ENCODE peak calls at places on chromosomes 16 and 17, in four cellular contexts. N is stomach, B is mesendoderm, X is lung. F is an unnamed sample.

GRCh38 chr17:63249256-63250006 is 196.7 kb downstream of the CYB561 start:
- DNase-seq in N (no peak), B (no peak), X (no peak), F (no peak)

GRCh38 chr17:61397086-61397842 is 2.4 kb upstream of the TBX2 start:
- DNase-seq in N (no peak), B (peak; percentile 65), X (no peak), F (no peak)

GRCh38 chr16:56350491-56351405 is 74.6 kb downstream of the AMFR start:
- DNase-seq in N (no peak), B (no peak), X (no peak), F (no peak)

GRCh38 chr16:87575027-87575804 is 27.1 kb upstream of the JPH3 start:
- DNase-seq in N (no peak), B (peak; percentile 85), X (no peak), F (no peak)

GRCh38 chr16:89167425-89167941 is 4.1 kb upstream of the CDH15 start:
- DNase-seq in N (peak; percentile 90), B (peak; percentile 95), X (peak; percentile 84), F (peak; percentile 80)

GRCh38 chr16:52389045-52389444 is 157.9 kb downstream of the TOX3 start:
- DNase-seq in N (no peak), B (no peak), X (no peak), F (no peak)

GRCh38 chr16:4370570-4371480 is 823 bp upstream of the VASN start:
- DNase-seq in N (no peak), B (no peak), X (peak; percentile 67), F (no peak)

GRCh38 chr16:83137326-83137770 is 510.6 kb downstream of the CDH13 start:
- DNase-seq in N (peak; percentile 28), B (no peak), X (no peak), F (no peak)

GRCh38 chr17:13862341-13862740 is 207.0 kb upstream of the COX10 start:
- DNase-seq in N (no peak), B (no peak), X (no peak), F (no peak)

GRCh38 chr17:17635126-17635525 is 43.6 kb upstream of the PEMT start:
- DNase-seq in N (no peak), B (no peak), X (no peak), F (no peak)

GRCh38 chr16:87931504-87931903 is 4.8 kb downstream of the CA5A start:
- DNase-seq in N (no peak), B (no peak), X (no peak), F (no peak)

GRCh38 chr17:67754001-67754400 is 36.3 kb downstream of the NOL11 start:
- DNase-seq in N (no peak), B (no peak), X (no peak), F (no peak)

GRCh38 chr17:67431210-67432015 is 54.3 kb downstream of the PITPNC1 start:
- DNase-seq in N (no peak), B (peak; percentile 69), X (no peak), F (no peak)

GRCh38 chr16:66662445-66663194 is 33.9 kb downstream of the CMTM4 start:
- DNase-seq in N (no peak), B (peak; percentile 39), X (no peak), F (no peak)

GRCh38 chr16:26530584-26531289 is 536.0 kb upstream of the C16orf82 start:
- DNase-seq in N (no peak), B (peak; percentile 10), X (no peak), F (no peak)

GRCh38 chr16:53523126-53523804 is 20.3 kb upstream of the AKTIP start:
- DNase-seq in N (no peak), B (no peak), X (no peak), F (no peak)

GRCh38 chr16:67872631-67873434 is at the start of gene EDC4:
- DNase-seq in N (peak; percentile 85), B (peak; percentile 77), X (peak; percentile 87), F (peak; percentile 57)

GRCh38 chr16:82653550-82654511 is 27.1 kb downstream of the CDH13 start:
- DNase-seq in N (no peak), B (peak; percentile 96), X (no peak), F (no peak)

GRCh38 chr17:82283208-82283749 is 9.8 kb upstream of the CSNK1D start:
- DNase-seq in N (no peak), B (no peak), X (no peak), F (no peak)

GRCh38 chr17:41284043-41284442 is 8.5 kb downstream of the KRTAP9-7 start:
- DNase-seq in N (no peak), B (peak; percentile 16), X (no peak), F (no peak)

GRCh38 chr17:38732376-38733314 is 2.5 kb downstream of the CISD3 start:
- DNase-seq in N (peak; percentile 73), B (no peak), X (no peak), F (no peak)

GRCh38 chr16:759110-759910 is 1.2 kb upstream of the MSLN start:
- DNase-seq in N (peak; percentile 59), B (no peak), X (peak; percentile 84), F (no peak)

GRCh38 chr17:40623419-40624217 is 24.0 kb downstream of the SMARCE1 start:
- DNase-seq in N (no peak), B (no peak), X (no peak), F (no peak)

GRCh38 chr16:64751906-64752305 is 370.0 kb downstream of the CDH11 start:
- DNase-seq in N (no peak), B (peak; percentile 11), X (no peak), F (no peak)

GRCh38 chr16:79757163-79757562 is 156.6 kb upstream of the MAF start:
- DNase-seq in N (no peak), B (peak; percentile 38), X (no peak), F (no peak)